ENCODE peak calls at places on chromosomes 1 and 21, in ten cellular contexts. K, S, Y, W, T, M, Z, I, R and G are unnamed samples.

GRCh38 chr21:41560701-41561158 is 52.8 kb upstream of the TMPRSS2 start:
- DNase-seq in K (no peak), S (no peak), Y (no peak), W (no peak), T (no peak), M (no peak), Z (no peak), I (no peak), R (no peak), G (no peak)

GRCh38 chr1:154329551-154330131 is 4.3 kb downstream of the ATP8B2 start:
- DNase-seq in K (no peak), S (peak; percentile 20), Y (no peak), W (no peak), T (peak; percentile 71), M (no peak), Z (no peak), I (no peak), R (no peak), G (no peak)

GRCh38 chr1:193322218-193322617 is 135.8 kb upstream of the B3GALT2 start:
- DNase-seq in K (peak; percentile 84), S (no peak), Y (no peak), W (peak; percentile 92), T (no peak), M (no peak), Z (no peak), I (no peak), R (peak; percentile 51), G (peak; percentile 71)

GRCh38 chr21:39979321-39979720 is 112.1 kb downstream of the PCP4 start:
- DNase-seq in K (no peak), S (no peak), Y (no peak), W (no peak), T (no peak), M (no peak), Z (no peak), I (no peak), R (no peak), G (no peak)

GRCh38 chr21:35988396-35989140 is 71.8 kb downstream of the SETD4 start:
- DNase-seq in K (no peak), S (no peak), Y (no peak), W (no peak), T (no peak), M (no peak), Z (no peak), I (no peak), R (no peak), G (no peak)

GRCh38 chr1:194466706-194467105 is 1280.3 kb upstream of the B3GALT2 start:
- DNase-seq in K (no peak), S (peak; percentile 63), Y (no peak), W (peak; percentile 3), T (no peak), M (no peak), Z (no peak), I (no peak), R (no peak), G (no peak)

GRCh38 chr1:8025061-8025670 is 943 bp downstream of the ERRFI1 start:
- DNase-seq in K (no peak), S (no peak), Y (no peak), W (no peak), T (no peak), M (no peak), Z (no peak), I (no peak), R (no peak), G (no peak)

GRCh38 chr1:170204121-170204520 is 58.4 kb downstream of the NTMT2 start:
- DNase-seq in K (no peak), S (no peak), Y (no peak), W (no peak), T (no peak), M (no peak), Z (no peak), I (no peak), R (no peak), G (no peak)

GRCh38 chr1:161216945-161217712 is 2.0 kb downstream of the FCER1G start:
- DNase-seq in K (peak; percentile 86), S (peak; percentile 57), Y (no peak), W (no peak), T (peak; percentile 60), M (no peak), Z (no peak), I (no peak), R (peak; percentile 80), G (peak; percentile 88)

GRCh38 chr1:30253807-30254440 is 469.5 kb downstream of the MATN1 start:
- DNase-seq in K (no peak), S (no peak), Y (no peak), W (no peak), T (no peak), M (no peak), Z (no peak), I (no peak), R (no peak), G (no peak)

GRCh38 chr1:162902372-162902771 is 41.4 kb upstream of the CCDC190 start:
- DNase-seq in K (peak; percentile 67), S (no peak), Y (no peak), W (no peak), T (no peak), M (no peak), Z (no peak), I (no peak), R (peak; percentile 18), G (no peak)

GRCh38 chr1:1563688-1564087 is 11.0 kb downstream of the SSU72 start:
- DNase-seq in K (no peak), S (no peak), Y (no peak), W (no peak), T (no peak), M (no peak), Z (no peak), I (no peak), R (no peak), G (no peak)

GRCh38 chr1:54846716-54847284 is 40.2 kb downstream of the DHCR24 start:
- DNase-seq in K (no peak), S (no peak), Y (no peak), W (no peak), T (no peak), M (no peak), Z (no peak), I (no peak), R (no peak), G (no peak)

GRCh38 chr1:164510435-164510834 is 48.5 kb upstream of the PBX1 start:
- DNase-seq in K (peak; percentile 33), S (no peak), Y (no peak), W (no peak), T (no peak), M (no peak), Z (no peak), I (no peak), R (no peak), G (no peak)

GRCh38 chr1:228241259-228241658 is 33.4 kb downstream of the OBSCN start:
- DNase-seq in K (no peak), S (no peak), Y (no peak), W (no peak), T (no peak), M (no peak), Z (no peak), I (no peak), R (no peak), G (no peak)

GRCh38 chr1:160981584-160982411 is 27.2 kb upstream of the ITLN2 start:
- DNase-seq in K (no peak), S (no peak), Y (no peak), W (no peak), T (peak; percentile 63), M (no peak), Z (no peak), I (no peak), R (no peak), G (no peak)

GRCh38 chr1:88052162-88052561 is 631.9 kb upstream of the PKN2 start:
- DNase-seq in K (no peak), S (no peak), Y (no peak), W (no peak), T (no peak), M (no peak), Z (no peak), I (no peak), R (no peak), G (no peak)

GRCh38 chr1:211036701-211037494 is 97.0 kb downstream of the KCNH1 start:
- DNase-seq in K (peak; percentile 92), S (peak; percentile 11), Y (no peak), W (peak; percentile 42), T (no peak), M (no peak), Z (no peak), I (no peak), R (peak; percentile 70), G (peak; percentile 91)

GRCh38 chr1:15326691-15327530 is 79.9 kb downstream of the FHAD1 start:
- DNase-seq in K (no peak), S (no peak), Y (no peak), W (no peak), T (no peak), M (no peak), Z (no peak), I (no peak), R (no peak), G (no peak)

GRCh38 chr21:38840456-38841129 is 34.9 kb downstream of the ETS2 start:
- DNase-seq in K (no peak), S (no peak), Y (no peak), W (no peak), T (no peak), M (no peak), Z (no peak), I (no peak), R (no peak), G (no peak)

GRCh38 chr1:172581779-172582178 is 48.8 kb downstream of the SUCO start:
- DNase-seq in K (peak; percentile 88), S (no peak), Y (no peak), W (no peak), T (no peak), M (no peak), Z (no peak), I (no peak), R (peak; percentile 0), G (no peak)

GRCh38 chr1:192906334-192906733 is 97.5 kb downstream of the RGS2 start:
- DNase-seq in K (no peak), S (no peak), Y (no peak), W (no peak), T (no peak), M (no peak), Z (no peak), I (no peak), R (no peak), G (no peak)

GRCh38 chr1:235041201-235041600 is 87.4 kb downstream of the TOMM20 start:
- DNase-seq in K (no peak), S (peak; percentile 28), Y (no peak), W (no peak), T (no peak), M (no peak), Z (no peak), I (no peak), R (no peak), G (no peak)